ENCODE peak calls at places on chromosomes 7 and 10, in four cellular contexts. G is foreskin fibroblast, A is WERI-Rb-1, K is cardiac muscle cell. C is an unnamed sample.

GRCh38 chr7:73606801-73607691 is 17.3 kb downstream of the MLXIPL start:
- DNase-seq in G (peak; percentile 63), A (peak; percentile 65), K (peak; percentile 48), C (no peak)

GRCh38 chr7:101486764-101487458 is 124.2 kb downstream of the COL26A1 start:
- DNase-seq in G (peak; percentile 33), A (no peak), K (peak; percentile 32), C (no peak)

GRCh38 chr7:373818-374705 is 84.1 kb downstream of the FOXL3 start:
- DNase-seq in G (no peak), A (peak; percentile 7), K (no peak), C (no peak)

GRCh38 chr10:122931088-122931958 is 20.9 kb downstream of the FAM24A start:
- DNase-seq in G (peak; percentile 15), A (no peak), K (no peak), C (no peak)

GRCh38 chr10:3761916-3762708 is 22.9 kb downstream of the KLF6 start:
- DNase-seq in G (no peak), A (no peak), K (no peak), C (no peak)

GRCh38 chr10:33612116-33612515 is 277.6 kb upstream of the NRP1 start:
- DNase-seq in G (peak; percentile 29), A (no peak), K (peak; percentile 42), C (no peak)

GRCh38 chr10:73576178-73576889 is 14.8 kb downstream of the USP54 start:
- DNase-seq in G (peak; percentile 89), A (no peak), K (peak; percentile 93), C (no peak)

GRCh38 chr7:140179339-140179738 is 2.6 kb upstream of the KDM7A start:
- DNase-seq in G (no peak), A (no peak), K (no peak), C (no peak)

GRCh38 chr7:153509763-153510162 is 542.4 kb upstream of the DPP6 start:
- DNase-seq in G (no peak), A (no peak), K (no peak), C (no peak)

GRCh38 chr7:101717986-101718746 is 89.1 kb upstream of the MYL10 start:
- DNase-seq in G (peak; percentile 74), A (peak; percentile 45), K (peak; percentile 81), C (no peak)

GRCh38 chr7:16615234-16615633 is 30.3 kb downstream of the ANKMY2 start:
- DNase-seq in G (no peak), A (no peak), K (no peak), C (no peak)

GRCh38 chr7:79287976-79288375 is 165.5 kb downstream of the MAGI2 start:
- DNase-seq in G (peak; percentile 75), A (no peak), K (peak; percentile 21), C (no peak)

GRCh38 chr7:69412331-69413146 is 185.7 kb upstream of the AUTS2 start:
- DNase-seq in G (no peak), A (no peak), K (peak; percentile 34), C (no peak)

GRCh38 chr10:30869566-30869965 is 162.1 kb downstream of the ZNF438 start:
- DNase-seq in G (peak; percentile 22), A (no peak), K (no peak), C (no peak)

GRCh38 chr7:1859266-1860035 is 189.4 kb downstream of the ELFN1 start:
- DNase-seq in G (no peak), A (no peak), K (no peak), C (no peak)

GRCh38 chr7:135774284-135774683 is 25.7 kb upstream of the FAM180A start:
- DNase-seq in G (peak; percentile 86), A (no peak), K (peak; percentile 52), C (peak; percentile 58)

GRCh38 chr7:91198371-91198770 is 65.9 kb upstream of the FZD1 start:
- DNase-seq in G (no peak), A (no peak), K (no peak), C (no peak)

GRCh38 chr7:20562461-20562860 is 53.0 kb upstream of the ABCB5 start:
- DNase-seq in G (no peak), A (no peak), K (no peak), C (no peak)

GRCh38 chr10:61760943-61761824 is 98.5 kb downstream of the CABCOCO1 start:
- DNase-seq in G (peak; percentile 81), A (no peak), K (peak; percentile 49), C (no peak)

DNA sequence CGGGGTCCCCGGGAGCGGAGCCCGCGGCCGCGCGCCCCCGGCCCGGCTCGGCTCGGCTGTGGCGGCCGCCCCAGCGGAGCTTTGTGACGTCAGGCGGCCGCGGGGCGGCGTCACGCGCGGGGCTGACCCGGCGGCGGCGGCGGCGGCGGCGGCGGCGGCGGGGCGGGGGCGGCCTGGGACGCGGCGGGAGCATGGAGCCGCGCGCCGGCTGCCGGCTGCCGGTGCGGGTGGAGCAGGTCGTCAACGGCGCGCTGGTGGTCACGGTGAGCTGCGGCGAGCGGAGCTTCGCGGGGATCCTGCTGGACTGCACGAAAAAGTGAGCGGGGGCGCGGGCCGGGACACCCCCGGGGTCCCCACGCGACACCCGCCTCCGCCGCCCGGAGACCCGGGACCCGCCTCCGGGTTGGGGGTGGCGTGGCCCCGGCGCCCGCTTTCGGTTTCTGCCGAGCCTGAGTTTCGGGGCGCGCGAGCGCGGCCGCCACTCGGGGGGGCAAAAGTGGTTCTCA is at the start of gene PWWP2B:
- DNase-seq in G (peak; percentile 76), A (no peak), K (peak; percentile 48), C (no peak)
- H3K4me3 ChIP-seq in G (peak within 1 kb of the TSS; percentile 77), A (peak within 1 kb of the TSS; percentile 62), K (peak within 1 kb of the TSS; percentile 63), C (peak within 1 kb of the TSS; percentile 71)

GRCh38 chr10:96752380-96752779 is 32.1 kb upstream of the PIK3AP1 start:
- DNase-seq in G (no peak), A (no peak), K (no peak), C (no peak)
- H3K4me3 ChIP-seq in G (no peak overlapping the region), A (no peak overlapping the region), K (no peak overlapping the region), C (no peak overlapping the region)

DNA sequence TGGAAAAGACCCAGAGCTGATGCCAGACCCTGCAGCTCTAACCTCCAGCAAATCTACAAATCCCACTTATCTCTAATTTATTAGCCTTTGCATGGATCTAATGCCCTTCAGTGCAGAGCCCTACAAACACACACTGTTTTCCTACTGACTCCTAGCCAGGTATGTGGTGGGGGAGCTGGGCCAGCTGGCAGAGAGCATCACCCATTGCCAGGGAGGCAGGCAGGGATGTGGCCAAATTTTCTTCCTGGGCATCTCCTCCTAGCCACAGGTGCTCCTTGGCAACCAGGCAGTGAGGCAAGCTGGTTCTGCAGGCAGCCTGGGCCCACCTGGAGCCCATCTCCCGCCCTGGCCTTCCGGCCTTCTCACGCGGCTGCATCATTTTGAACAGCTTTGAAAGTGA is 55.9 kb upstream of the EMX2 start:
- DNase-seq in G (no peak), A (no peak), K (no peak), C (no peak)
- H3K4me3 ChIP-seq in G (no peak overlapping the region), A (no peak overlapping the region), K (no peak overlapping the region), C (no peak overlapping the region)

GRCh38 chr7:149458235-149458634 is 2.6 kb downstream of the ZNF777 start:
- DNase-seq in G (no peak), A (no peak), K (no peak), C (no peak)

GRCh38 chr7:149459201-149459539 is 1.7 kb downstream of the ZNF777 start:
- DNase-seq in G (no peak), A (peak; percentile 74), K (no peak), C (no peak)

GRCh38 chr7:149457766-149458165 is 3.1 kb downstream of the ZNF777 start:
- DNase-seq in G (no peak), A (no peak), K (no peak), C (no peak)

GRCh38 chr7:149460493-149461330 is at the start of gene ZNF777:
- DNase-seq in G (peak; percentile 96), A (peak; percentile 83), K (peak; percentile 91), C (peak; percentile 56)

DNA sequence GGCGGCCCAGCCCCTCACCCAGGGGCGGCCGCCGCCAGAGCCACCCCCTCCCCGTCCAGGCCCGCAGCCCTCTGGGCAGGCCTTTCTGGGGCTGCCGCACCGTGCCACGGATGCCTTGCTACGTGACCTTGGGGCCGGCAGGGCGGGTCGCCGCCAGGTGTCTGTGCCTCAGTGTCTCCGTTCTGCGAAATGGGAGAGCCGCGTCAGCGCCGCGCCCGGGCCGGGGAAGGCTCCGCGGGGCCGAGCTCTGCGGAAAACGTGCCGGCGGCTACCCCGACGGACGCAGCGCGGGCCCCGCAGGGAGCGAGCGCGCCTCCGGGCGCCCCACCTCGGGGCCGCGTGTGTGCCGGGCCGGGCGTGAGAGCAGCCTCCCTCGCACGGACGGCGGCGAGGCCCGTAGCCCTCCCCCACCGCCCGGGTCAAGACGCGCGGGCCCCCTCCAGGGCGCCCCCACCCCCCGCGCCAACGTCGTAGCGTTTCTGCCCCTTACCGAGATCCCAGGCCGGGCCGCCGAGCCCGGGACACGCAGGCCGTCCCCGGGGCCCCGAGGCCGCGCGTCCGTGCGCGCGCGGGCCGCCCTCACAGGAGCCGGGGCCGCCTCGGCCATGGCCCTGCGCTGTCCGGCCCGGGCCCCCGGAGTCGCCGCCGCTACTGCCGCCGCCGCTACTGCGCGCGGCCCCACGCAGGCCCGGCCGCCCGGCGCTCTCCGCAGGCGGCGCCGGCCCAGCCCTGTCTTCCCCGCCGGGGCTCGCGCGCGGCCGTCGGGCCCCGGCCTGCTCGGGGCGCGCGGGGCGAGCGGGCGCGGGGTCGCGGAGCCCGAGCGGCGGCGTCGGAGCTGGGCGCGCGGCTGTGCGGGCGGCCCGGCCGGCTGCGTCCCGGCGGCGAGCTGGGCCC is 1.1 kb downstream of the ZNF777 start:
- DNase-seq in G (peak; percentile 41), A (peak; percentile 14), K (peak; percentile 15), C (no peak)
- H3K4me3 ChIP-seq in G (peak overlapping the region; percentile 53), A (peak overlapping the region; percentile 33), K (peak overlapping the region; percentile 86), C (peak overlapping the region; percentile 67)

DNA sequence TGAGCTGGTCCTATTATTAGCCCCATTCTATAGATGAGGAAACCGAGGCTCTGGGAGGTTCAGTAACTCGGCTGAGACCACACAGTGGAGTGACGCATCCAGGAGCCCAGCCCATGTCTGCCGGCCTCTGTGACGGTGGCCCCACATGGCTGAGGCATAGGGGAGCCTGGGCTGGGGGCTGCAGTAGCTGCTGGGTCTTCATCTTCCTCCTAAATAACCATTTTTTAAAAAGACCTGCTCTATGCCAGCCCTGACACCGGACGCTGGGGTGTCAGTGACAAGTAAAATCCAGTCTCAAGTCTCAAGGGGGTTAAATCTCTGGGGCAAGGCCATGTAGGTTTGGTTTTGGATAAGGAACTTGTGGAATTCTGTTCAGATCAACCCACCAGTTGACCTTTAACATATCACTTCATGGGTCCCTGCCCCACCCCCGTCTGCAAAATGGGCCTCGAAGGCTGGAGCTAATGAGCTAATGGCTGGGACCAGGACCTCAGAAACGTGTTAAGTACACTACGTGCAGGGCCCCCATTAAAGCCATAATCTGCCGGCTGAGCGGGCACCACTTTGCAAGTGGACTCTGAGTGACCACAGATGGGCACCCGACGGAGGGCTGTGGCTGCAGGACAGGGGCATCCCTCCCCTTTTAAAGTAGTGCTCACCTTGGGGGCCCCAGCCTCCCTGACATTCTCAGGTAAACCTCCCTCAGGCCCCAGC is 136.5 kb upstream of the UNC5B start:
- DNase-seq in G (no peak), A (peak; percentile 2), K (no peak), C (no peak)
- H3K4me3 ChIP-seq in G (no peak overlapping the region), A (no peak overlapping the region), K (no peak overlapping the region), C (no peak overlapping the region)

DNA sequence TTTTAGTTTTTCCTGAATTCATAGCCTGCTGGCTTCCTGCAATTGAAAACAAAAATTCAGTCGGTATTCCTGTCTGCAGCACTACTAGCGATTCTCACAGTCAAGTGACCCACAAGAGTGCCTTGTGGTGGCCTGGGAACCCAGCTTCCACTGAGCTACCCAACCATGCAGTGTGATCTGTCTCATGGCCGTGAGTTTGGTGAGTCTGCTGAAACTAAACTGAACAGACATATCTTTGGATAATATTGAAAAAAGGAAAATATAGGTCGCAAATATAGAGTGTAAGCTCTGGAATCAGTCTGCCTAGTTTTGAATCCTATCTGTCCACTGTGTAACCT is 18.1 kb downstream of the ZNF786 start:
- DNase-seq in G (no peak), A (no peak), K (no peak), C (no peak)
- H3K4me3 ChIP-seq in G (no peak overlapping the region), A (no peak overlapping the region), K (no peak overlapping the region), C (no peak overlapping the region)